ENCODE peak calls at places on chromosomes 11 and 22, in four cellular contexts. E is kidney, Y is GM12878, X is IMR-90. R is an unnamed sample.

GRCh38 chr11:16226245-16226644 is 130.1 kb downstream of the SOX6 start:
- DNase-seq in E (peak), Y (no peak), X (peak), R (peak)

GRCh38 chr22:40128989-40129388 is 48.7 kb upstream of the TNRC6B start:
- DNase-seq in X (no peak), E (no peak), Y (no peak), R (no peak)

GRCh38 chr11:43619863-43620505 is 60.6 kb upstream of the HSD17B12 start:
- DNase-seq in X (no peak), Y (no peak), E (no peak), R (no peak)

GRCh38 chr11:113202431-113202830 is 112.0 kb upstream of the TTC12 start:
- DNase-seq in Y (no peak), X (no peak), E (no peak), R (peak)

GRCh38 chr11:10906521-10906920 is 48.7 kb upstream of the ZBED5 start:
- DNase-seq in Y (no peak), X (peak), E (no peak), R (no peak)

GRCh38 chr22:43859621-43860020 is 2.7 kb downstream of the SULT4A1 start:
- DNase-seq in X (no peak), E (peak), Y (no peak), R (no peak)

GRCh38 chr11:72573380-72573949 is 100.8 kb downstream of the PDE2A start:
- DNase-seq in Y (no peak), X (peak), E (no peak), R (no peak)

GRCh38 chr11:833114-833791 is 501 bp downstream of the CD151 start:
- DNase-seq in E (peak), Y (no peak), X (no peak), R (no peak)

GRCh38 chr11:109547356-109548027 is 125.5 kb downstream of the C11orf87 start:
- DNase-seq in E (no peak), X (peak), Y (no peak), R (no peak)

GRCh38 chr11:15818132-15818842 is 538.1 kb downstream of the SOX6 start:
- DNase-seq in Y (no peak), E (no peak), X (no peak), R (no peak)

GRCh38 chr11:116579857-116580727 is 192.7 kb downstream of the BUD13 start:
- DNase-seq in X (no peak), Y (no peak), E (peak), R (no peak)
- H3K4me3 ChIP-seq in X (no peak), Y (no peak), E (no peak), R (no peak)

GRCh38 chr11:66278396-66279091 is 569 bp downstream of the CNIH2 start:
- DNase-seq in E (no peak), X (no peak), Y (no peak), R (no peak)
- H3K27ac ChIP-seq in E (no peak), X (no peak), Y (no peak), R (no peak)

GRCh38 chr11:32154275-32154674 is 63.4 kb downstream of the RCN1 start:
- DNase-seq in E (no peak), X (peak), Y (peak), R (no peak)
- TF ChIP-seq CTCF in E (no peak), X (peak), Y (no peak), R (peak)

GRCh38 chr11:117222991-117223740 is 8.7 kb downstream of the PCSK7 start:
- DNase-seq in X (no peak), Y (no peak), E (peak), R (peak)

GRCh38 chr11:117220568-117220967 is 11.3 kb downstream of the PCSK7 start:
- DNase-seq in X (no peak), Y (no peak), E (peak), R (peak)

GRCh38 chr11:117220999-117221774 is 10.7 kb downstream of the PCSK7 start:
- DNase-seq in Y (no peak), E (peak), X (no peak), R (no peak)

GRCh38 chr11:117219995-117220394 is 11.9 kb downstream of the PCSK7 start:
- DNase-seq in X (no peak), Y (no peak), E (no peak), R (no peak)

DNA sequence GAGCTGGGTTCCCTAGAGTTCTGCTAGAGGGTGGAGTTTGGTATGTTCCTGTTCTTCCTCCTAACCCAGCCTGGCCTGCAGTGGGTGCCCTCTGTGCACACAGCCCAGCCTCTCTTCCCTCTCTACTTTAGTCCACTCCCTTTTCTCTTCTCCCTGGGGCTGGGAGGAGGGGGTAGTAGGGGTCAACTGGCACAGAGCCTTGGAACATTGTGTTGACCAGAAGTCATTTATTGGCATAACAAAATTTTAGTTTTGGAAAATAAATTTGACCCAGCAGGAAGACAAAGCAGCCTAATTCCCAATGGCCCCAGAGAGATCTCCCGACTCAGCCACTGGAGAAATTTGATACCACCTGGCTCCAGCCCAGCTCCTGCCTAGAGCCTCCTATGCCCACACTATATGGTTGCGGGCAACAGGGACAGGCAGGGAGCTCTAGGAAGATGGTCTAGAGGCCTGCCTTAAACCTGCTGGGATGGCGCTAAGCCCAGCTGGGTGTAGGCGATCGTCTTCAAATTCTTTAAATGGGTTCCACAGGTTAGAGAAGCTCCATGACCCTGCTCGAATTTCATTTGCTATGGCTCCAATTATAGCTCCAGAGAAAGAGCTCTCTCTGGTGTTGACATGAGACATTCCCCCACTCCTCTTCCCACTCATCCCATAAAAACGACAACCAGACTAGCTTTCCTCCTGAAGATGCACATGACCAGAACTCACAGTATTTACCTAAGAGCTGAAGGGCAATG is 9.9 kb downstream of the PCSK7 start:
- DNase-seq in Y (no peak), X (peak), E (peak), R (peak)
- H3K4me3 ChIP-seq in Y (no peak), X (no peak), E (no peak), R (no peak)

DNA sequence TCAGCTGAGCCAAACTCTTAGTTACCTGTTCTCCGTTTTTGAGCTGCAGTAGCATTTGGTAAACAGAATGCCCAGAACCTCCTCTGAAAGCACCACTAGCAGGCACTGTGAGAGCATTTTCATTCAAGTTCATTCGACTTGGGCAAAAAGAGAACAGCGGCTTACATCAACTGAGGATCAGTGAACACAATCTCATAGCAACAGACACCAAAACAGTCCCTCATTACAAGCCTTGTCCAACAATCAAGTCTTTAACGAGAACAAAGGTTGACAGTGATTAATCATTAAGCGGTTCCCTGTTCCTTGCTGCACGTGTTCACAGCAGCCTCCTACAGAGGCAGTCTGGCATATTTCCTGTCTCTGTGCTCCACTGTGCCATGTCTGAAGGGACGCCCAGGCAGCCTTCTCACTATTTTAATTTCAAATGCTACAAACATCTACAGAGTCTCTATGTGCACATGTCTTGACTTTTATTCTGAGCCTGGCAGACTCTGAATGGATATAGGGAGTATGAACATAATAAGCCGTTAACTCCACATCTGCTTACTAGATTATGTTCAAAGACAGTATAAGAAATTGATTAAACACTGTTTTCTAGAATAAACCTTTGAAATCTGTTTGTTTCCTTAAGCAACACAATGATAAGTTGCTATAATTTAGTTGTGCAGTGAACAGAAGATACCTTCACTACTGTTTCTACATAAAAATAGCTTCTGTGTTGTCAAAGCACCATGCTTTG is 88.3 kb upstream of the MTMR2 start:
- DNase-seq in Y (peak), E (no peak), X (peak), R (no peak)
- H3K27ac ChIP-seq in Y (peak), E (peak), X (no peak), R (no peak)